ENCODE peak calls at places on chromosome 6, in nine cellular contexts. K is spleen, J is Panc1, D is suprapubic skin, L is HCT116, P is HepG2, Y is stomach, I is sigmoid colon, U is transverse colon. R is an unnamed sample. For H3K4me1, the result is how much of the 10 kb centered on the place peaks cover.

GRCh38 chr6:8743146-8743745 is 307.9 kb upstream of the SLC35B3 start:
- DNase-seq in I (no peak), D (no peak), U (no peak), K (no peak), J (peak), Y (no peak), L (peak), P (peak), R (no peak)

GRCh38 chr6:139509167-139509566 is 134.7 kb upstream of the CITED2 start:
- DNase-seq in U (no peak), D (no peak), P (no peak), J (no peak), I (no peak), K (no peak), L (no peak), Y (no peak), R (no peak)

GRCh38 chr6:101770116-101770515 is 376.6 kb downstream of the GRIK2 start:
- DNase-seq in L (no peak), K (no peak), J (no peak), U (no peak), D (no peak), Y (no peak), I (no peak), P (no peak), R (no peak)

GRCh38 chr6:127051571-127052260 is 66.8 kb upstream of the RSPO3 start:
- DNase-seq in I (no peak), J (no peak), P (no peak), U (no peak), D (no peak), L (no peak), Y (no peak), K (no peak), R (no peak)

GRCh38 chr6:168158280-168158979 is 79.4 kb upstream of the FRMD1 start:
- DNase-seq in Y (no peak), I (peak), J (peak), L (no peak), U (no peak), P (no peak), K (no peak), D (peak), R (no peak)

GRCh38 chr6:159933077-159933476 is 35.8 kb upstream of the IGF2R start:
- DNase-seq in I (no peak), L (no peak), P (no peak), Y (no peak), K (no peak), D (no peak), U (no peak), J (no peak), R (no peak)

GRCh38 chr6:134604014-134604676 is 286.2 kb upstream of the SGK1 start:
- DNase-seq in J (no peak), I (no peak), D (no peak), U (no peak), P (no peak), K (no peak), Y (no peak), L (no peak), R (peak)

GRCh38 chr6:12354499-12354898 is 64.3 kb downstream of the EDN1 start:
- DNase-seq in U (peak), P (no peak), I (no peak), Y (peak), L (no peak), J (no peak), D (no peak), K (no peak), R (peak)

GRCh38 chr6:155495011-155495768 is 39.6 kb upstream of the NOX3 start:
- DNase-seq in I (peak), L (no peak), U (peak), J (no peak), Y (no peak), K (no peak), D (no peak), P (peak), R (no peak)

GRCh38 chr6:23659125-23659524 is 466.9 kb upstream of the NRSN1 start:
- DNase-seq in J (no peak), P (peak), I (no peak), D (no peak), L (no peak), U (peak), K (no peak), Y (no peak), R (no peak)

GRCh38 chr6:1701668-1702353 is 92.1 kb downstream of the FOXC1 start:
- DNase-seq in J (no peak), K (no peak), D (no peak), Y (no peak), U (no peak), L (no peak), P (no peak), I (no peak), R (no peak)

GRCh38 chr6:151260191-151260590 is 20.4 kb downstream of the AKAP12 start:
- DNase-seq in P (no peak), Y (no peak), J (no peak), L (no peak), D (no peak), U (no peak), I (no peak), K (no peak), R (no peak)

GRCh38 chr6:148414836-148415235 is 72.2 kb downstream of the SASH1 start:
- DNase-seq in J (no peak), Y (no peak), L (no peak), I (no peak), D (no peak), U (no peak), P (no peak), K (no peak), R (no peak)

GRCh38 chr6:9848094-9848493 is 566.8 kb downstream of the TFAP2A start:
- DNase-seq in P (no peak), D (no peak), J (no peak), I (no peak), U (no peak), K (no peak), L (no peak), Y (no peak), R (no peak)

GRCh38 chr6:36851149-36851614 is 11.9 kb upstream of the CPNE5 start:
- DNase-seq in I (peak), D (peak), P (peak), L (peak), J (no peak), U (peak), K (no peak), Y (peak), R (no peak)

GRCh38 chr6:6674872-6675271 is 86.4 kb downstream of the LY86 start:
- DNase-seq in K (no peak), D (no peak), U (no peak), Y (no peak), J (no peak), I (no peak), L (no peak), P (no peak), R (no peak)

GRCh38 chr6:108589244-108589730 is 28.6 kb downstream of the FOXO3 start:
- DNase-seq in I (peak), Y (peak), K (peak), P (peak), D (peak), J (peak), U (peak), L (peak), R (peak)

GRCh38 chr6:40472354-40472753 is 114.8 kb downstream of the LRFN2 start:
- DNase-seq in J (no peak), I (no peak), D (no peak), U (no peak), L (no peak), Y (no peak), P (no peak), K (no peak), R (no peak)

GRCh38 chr6:136889271-136890193 is 32.6 kb upstream of the SLC35D3 start:
- DNase-seq in K (no peak), I (no peak), U (no peak), J (no peak), P (peak), D (no peak), Y (no peak), L (no peak), R (no peak)

GRCh38 chr6:111566222-111566717 is 39.4 kb downstream of the TRAF3IP2 start:
- DNase-seq in L (no peak), I (no peak), Y (no peak), J (no peak), K (no peak), D (no peak), U (no peak), P (no peak), R (no peak)
- H3K4me3 ChIP-seq in L (no peak), I (peak), Y (peak), J (no peak), K (no peak), D (peak), U (no peak), P (no peak), R (no peak)

GRCh38 chr6:169165031-169165430 is 88.6 kb downstream of the THBS2 start:
- DNase-seq in I (peak), U (no peak), Y (peak), J (no peak), K (no peak), D (no peak), L (no peak), P (no peak), R (no peak)

GRCh38 chr6:169164451-169164850 is 89.2 kb downstream of the THBS2 start:
- DNase-seq in I (peak), D (no peak), J (no peak), K (no peak), L (no peak), Y (peak), P (no peak), U (no peak), R (no peak)

GRCh38 chr6:169161572-169162167 is 92.0 kb downstream of the THBS2 start:
- DNase-seq in D (no peak), J (no peak), I (no peak), K (no peak), P (no peak), L (no peak), Y (no peak), U (no peak), R (no peak)

GRCh38 chr6:169162249-169162967 is 91.2 kb downstream of the THBS2 start:
- DNase-seq in Y (peak), D (no peak), J (no peak), L (no peak), K (no peak), U (no peak), P (no peak), I (no peak), R (peak)

DNA sequence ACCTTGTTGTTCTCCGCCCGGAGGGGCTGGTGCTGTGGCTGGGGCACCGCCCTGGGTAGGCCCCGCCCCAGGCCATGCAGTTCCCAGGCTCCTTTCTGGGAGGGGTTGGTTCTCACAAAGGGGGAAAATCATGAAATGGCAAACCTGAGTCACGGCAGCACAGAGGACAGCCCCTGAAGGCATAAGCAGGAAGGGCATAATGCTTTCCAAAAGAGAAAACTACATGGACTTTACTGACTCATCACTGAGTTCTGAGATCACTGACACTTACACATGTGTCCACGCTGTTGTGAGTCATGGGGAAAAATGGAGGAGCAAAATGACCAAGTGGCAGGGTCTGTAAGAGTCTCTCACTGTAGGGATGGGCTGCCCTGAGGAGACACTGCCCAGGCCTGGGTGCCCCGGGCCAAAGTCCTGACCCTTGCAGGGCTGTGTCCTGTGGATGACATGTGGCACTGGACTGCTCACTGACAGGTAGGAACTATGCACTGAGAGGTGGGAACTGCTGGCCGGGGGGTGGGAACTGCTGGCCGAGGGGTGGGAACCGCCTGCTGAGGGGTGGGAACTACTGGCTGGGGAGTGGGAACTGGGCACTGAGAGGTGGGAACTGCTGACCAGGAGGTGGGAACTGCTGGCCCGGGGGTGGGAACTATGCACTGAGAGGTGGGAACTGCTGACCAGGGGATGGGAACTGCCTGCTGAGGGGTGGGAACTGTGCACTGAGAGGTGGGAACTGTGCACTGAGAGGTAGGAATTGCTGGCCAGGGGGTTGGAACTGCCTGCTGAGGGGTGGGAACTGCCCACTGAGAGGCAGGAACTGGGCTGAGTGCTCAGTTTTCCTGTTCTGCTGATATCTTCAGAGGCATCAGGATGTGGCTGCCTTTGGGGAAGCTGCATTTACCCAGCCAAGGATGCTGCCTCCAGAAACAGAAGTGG is 90.4 kb downstream of the THBS2 start:
- DNase-seq in Y (no peak), P (peak), I (peak), J (peak), K (no peak), D (no peak), L (peak), U (no peak), R (no peak)
- TF ChIP-seq POLR2AphosphoS5 in Y (peak), P (no peak), I (peak), J (no peak), K (no peak), D (no peak), L (no peak), U (no peak), R (peak)

GRCh38 chr6:157074969-157075368 is 248.3 kb downstream of the TMEM242 start:
- DNase-seq in U (no peak), K (no peak), I (no peak), P (no peak), J (no peak), D (no peak), L (no peak), Y (no peak), R (no peak)
- H3K4me1 ChIP-seq in U (under half), K (under half), I (under half), P (under half), J (under half), D (under half), L (under half), Y (under half), R (under half)

GRCh38 chr6:30322527-30323501 is 3.9 kb upstream of the TRIM39 start:
- DNase-seq in Y (no peak), P (no peak), U (no peak), J (no peak), K (no peak), D (no peak), L (no peak), I (no peak), R (no peak)
- H3K4me3 ChIP-seq in Y (no peak), P (no peak), U (no peak), J (no peak), K (no peak), D (no peak), L (no peak), I (no peak), R (no peak)

DNA sequence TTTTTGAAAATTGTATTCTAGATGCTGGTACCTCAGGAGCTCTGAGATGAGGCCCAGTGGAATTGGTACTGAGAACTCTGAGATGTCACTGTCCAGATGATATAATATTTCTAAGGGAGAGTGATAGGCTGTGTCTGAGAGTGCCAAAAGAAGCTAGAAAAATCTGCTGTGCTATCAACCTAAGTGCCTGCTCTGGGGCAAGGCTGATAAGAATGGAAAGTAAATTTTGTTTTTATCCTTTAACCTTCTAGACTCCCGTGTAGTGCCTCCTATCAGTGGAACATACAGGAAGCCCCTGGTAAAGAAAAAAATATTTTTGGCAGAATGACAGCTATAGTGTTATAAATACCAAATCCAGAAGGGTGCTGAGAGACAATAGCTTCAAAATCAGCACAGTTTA is 348.2 kb downstream of the TFAP2B start:
- DNase-seq in P (no peak), I (no peak), L (no peak), J (no peak), D (no peak), U (no peak), Y (no peak), K (no peak), R (no peak)
- TF ChIP-seq POLR2AphosphoS5 in P (no peak), I (no peak), L (no peak), J (no peak), D (no peak), U (no peak), Y (no peak), K (no peak), R (no peak)

GRCh38 chr6:89819336-89820130 is at the start of gene MDN1:
- DNase-seq in U (peak), I (peak), Y (peak), P (peak), J (peak), D (peak), L (peak), K (peak), R (peak)

GRCh38 chr6:89818977-89819335 is 638 bp downstream of the MDN1 start:
- DNase-seq in J (no peak), L (no peak), Y (no peak), D (no peak), K (no peak), I (no peak), U (peak), P (peak), R (no peak)

GRCh38 chr6:89817481-89817880 is 2.1 kb downstream of the MDN1 start:
- DNase-seq in L (no peak), J (no peak), K (no peak), P (no peak), Y (no peak), U (no peak), I (no peak), D (no peak), R (no peak)
- H3K4me1 ChIP-seq in L (under half), J (under half), K (under half), P (under half), Y (under half), U (under half), I (under half), D (under half), R (under half)